ENCODE peak calls at places on chromosomes 4 and X, in eight cellular contexts. J is germinal center; B is PC-3; G is stimulated activated CD4-positive, alpha-beta T cell treated with anti-CD3 and anti-CD28 coated beads, Interleukin-12 subunit alpha, Interleukin-12 subunit beta, amount 100 ng/mL, for 4 hours; U is anterior cingulate cortex; V is stimulated activated CD8-positive, alpha-beta memory T cell treated with anti-CD3 and anti-CD28 coated beads, Interleukin-4, amount 100 ng/mL, for 1 hour; A is central memory CD4-positive, alpha-beta T cell; N is HTR-8/SVneo. W is an unnamed sample.

GRCh38 chr4:7015383-7016035 is 27.7 kb upstream of the TADA2B start:
- DNase-seq in J (no peak), B (no peak), G (no peak), U (no peak), V (no peak), A (no peak), N (no peak), W (no peak)

GRCh38 chrX:135436966-135437866 is 15.5 kb downstream of the SMIM10L2A start:
- DNase-seq in J (no peak), B (no peak), G (no peak), U (no peak), V (no peak), A (no peak), N (no peak), W (peak)

GRCh38 chr4:73816814-73817213 is 19.7 kb upstream of the CXCL6 start:
- DNase-seq in J (no peak), B (peak), G (no peak), U (no peak), V (no peak), A (no peak), N (no peak), W (no peak)

GRCh38 chr4:7459471-7459870 is 24.7 kb upstream of the PSAPL1 start:
- DNase-seq in J (no peak), B (no peak), G (no peak), U (no peak), V (no peak), A (no peak), N (no peak), W (no peak)

GRCh38 chr4:177573487-177573886 is 131.2 kb upstream of the AGA start:
- DNase-seq in J (no peak), B (peak), G (no peak), U (no peak), V (no peak), A (no peak), N (peak), W (no peak)

GRCh38 chrX:111581086-111581485 is 69.6 kb downstream of the SERTM2 start:
- DNase-seq in J (no peak), B (no peak), G (no peak), U (no peak), V (no peak), A (no peak), N (no peak), W (no peak)

GRCh38 chrX:116417214-116417613 is 19.2 kb upstream of the SLC6A14 start:
- DNase-seq in J (no peak), B (peak), G (no peak), U (no peak), V (no peak), A (no peak), N (no peak), W (no peak)

GRCh38 chr4:168028970-168029610 is 63.2 kb upstream of the ANXA10 start:
- DNase-seq in J (no peak), B (peak), G (no peak), U (no peak), V (no peak), A (no peak), N (no peak), W (no peak)

GRCh38 chr4:101284546-101284945 is 62.8 kb downstream of the PPP3CA start:
- DNase-seq in J (no peak), B (peak), G (no peak), U (no peak), V (no peak), A (peak), N (no peak), W (no peak)

GRCh38 chrX:7109838-7110793 is 37.4 kb upstream of the STS start:
- DNase-seq in J (peak), B (no peak), G (no peak), U (no peak), V (no peak), A (no peak), N (no peak), W (no peak)

GRCh38 chrX:121802881-121803412 is 755.5 kb downstream of the GLUD2 start:
- DNase-seq in J (no peak), B (no peak), G (no peak), U (no peak), V (no peak), A (no peak), N (no peak), W (no peak)

GRCh38 chr4:10106421-10107039 is 10.1 kb downstream of the WDR1 start:
- DNase-seq in J (no peak), B (peak), G (peak), U (peak), V (peak), A (peak), N (peak), W (no peak)

GRCh38 chr4:142850478-142850877 is 4.4 kb upstream of the INPP4B start:
- DNase-seq in J (no peak), B (peak), G (no peak), U (no peak), V (no peak), A (no peak), N (no peak), W (no peak)

GRCh38 chr4:105548483-105548882 is 3.9 kb upstream of the ARHGEF38 start:
- DNase-seq in J (no peak), B (peak), G (no peak), U (no peak), V (no peak), A (no peak), N (no peak), W (no peak)

GRCh38 chr4:115259651-115260050 is 146.2 kb upstream of the NDST4 start:
- DNase-seq in J (no peak), B (no peak), G (no peak), U (no peak), V (no peak), A (no peak), N (no peak), W (no peak)

GRCh38 chrX:153669174-153669890 is 4.3 kb downstream of the PNCK start:
- DNase-seq in J (peak), B (peak), G (peak), U (no peak), V (no peak), A (peak), N (no peak), W (no peak)

GRCh38 chrX:39755152-39756032 is 342.4 kb downstream of the BCOR start:
- DNase-seq in J (no peak), B (peak), G (no peak), U (no peak), V (no peak), A (no peak), N (peak), W (peak)

GRCh38 chr4:78024085-78024484 is 33.0 kb upstream of the FRAS1 start:
- DNase-seq in J (no peak), B (no peak), G (no peak), U (no peak), V (no peak), A (no peak), N (no peak), W (no peak)

GRCh38 chrX:39731735-39732134 is 366.0 kb downstream of the BCOR start:
- DNase-seq in J (no peak), B (no peak), G (no peak), U (no peak), V (no peak), A (no peak), N (no peak), W (no peak)

GRCh38 chr4:89196745-89197144 is 85.4 kb downstream of the TIGD2 start:
- DNase-seq in J (no peak), B (peak), G (no peak), U (no peak), V (no peak), A (no peak), N (no peak), W (no peak)

GRCh38 chrX:11431833-11432232 is 138.6 kb downstream of the AMELX start:
- DNase-seq in J (no peak), B (no peak), G (no peak), U (no peak), V (no peak), A (no peak), N (no peak), W (no peak)

GRCh38 chrX:116204947-116205346 is 34.4 kb downstream of the AGTR2 start:
- DNase-seq in J (no peak), B (peak), G (no peak), U (no peak), V (no peak), A (no peak), N (no peak), W (no peak)

GRCh38 chr4:103046416-103047290 is 27.1 kb upstream of the SLC9B1 start:
- DNase-seq in J (peak), B (peak), G (peak), U (no peak), V (no peak), A (peak), N (peak), W (no peak)

GRCh38 chr4:130080872-130081451 is 985.0 kb downstream of the C4orf33 start:
- DNase-seq in J (no peak), B (no peak), G (no peak), U (no peak), V (no peak), A (no peak), N (no peak), W (no peak)

GRCh38 chr4:54230479-54231418 is 1.7 kb downstream of the PDGFRA start:
- DNase-seq in J (no peak), B (no peak), G (no peak), U (no peak), V (no peak), A (no peak), N (no peak), W (no peak)

GRCh38 chrX:106752101-106752678 is 25.7 kb downstream of the RNF128 start:
- DNase-seq in J (no peak), B (peak), G (no peak), U (no peak), V (no peak), A (no peak), N (no peak), W (no peak)

GRCh38 chrX:27336466-27337091 is 126.6 kb downstream of the PPP4R3C start:
- DNase-seq in J (no peak), B (peak), G (peak), U (no peak), V (no peak), A (peak), N (peak), W (peak)

GRCh38 chrX:21658152-21658737 is at the start of gene KLHL34:
- DNase-seq in J (no peak), B (no peak), G (no peak), U (no peak), V (no peak), A (no peak), N (no peak), W (no peak)

GRCh38 chr4:42159271-42160001 is 7.0 kb upstream of the BEND4 start:
- DNase-seq in J (no peak), B (peak), G (no peak), U (no peak), V (no peak), A (no peak), N (no peak), W (no peak)

GRCh38 chr4:20252656-20253271 is 1.1 kb downstream of the SLIT2 start:
- DNase-seq in J (no peak), B (peak), G (no peak), U (peak), V (no peak), A (no peak), N (no peak), W (no peak)

GRCh38 chr4:6499241-6499605 is 26.8 kb upstream of the PPP2R2C start:
- DNase-seq in J (no peak), B (no peak), G (no peak), U (no peak), V (no peak), A (no peak), N (no peak), W (no peak)

GRCh38 chrX:150364347-150365050 is 1.4 kb downstream of the MAMLD1 start:
- DNase-seq in J (peak), B (peak), G (peak), U (no peak), V (no peak), A (no peak), N (no peak), W (no peak)

GRCh38 chr4:157043131-157043530 is 32.8 kb upstream of the GLRB start:
- DNase-seq in J (no peak), B (peak), G (no peak), U (no peak), V (no peak), A (no peak), N (peak), W (no peak)

GRCh38 chr4:147599764-147600163 is 17.4 kb upstream of the TMEM184C start:
- DNase-seq in J (no peak), B (no peak), G (no peak), U (no peak), V (no peak), A (no peak), N (peak), W (no peak)

GRCh38 chr4:6951880-6952381 is 42.3 kb downstream of the TBC1D14 start:
- DNase-seq in J (no peak), B (no peak), G (no peak), U (no peak), V (no peak), A (peak), N (no peak), W (no peak)

GRCh38 chr4:158020734-158021346 is 152.0 kb downstream of the GASK1B start:
- DNase-seq in J (no peak), B (peak), G (no peak), U (no peak), V (no peak), A (no peak), N (peak), W (no peak)

W was measured in NCI-H1092.